ENCODE peak calls at places on chromosomes 2 and 18, in four cellular contexts. A, T, V and G are unnamed samples.

GRCh38 chr18:56402872-56403516 is 235.4 kb downstream of the TXNL1 start:
- DNase-seq in A (no peak), T (no peak), V (no peak), G (no peak)

GRCh38 chr2:231781798-231782726 is 980 bp upstream of the PDE6D start:
- DNase-seq in A (peak), T (peak), V (no peak), G (no peak)

GRCh38 chr18:58682429-58683069 is 11.3 kb downstream of the MALT1 start:
- DNase-seq in A (peak), T (no peak), V (no peak), G (no peak)

GRCh38 chr2:57075226-57075625 is 891.4 kb downstream of the CCDC85A start:
- DNase-seq in A (no peak), T (no peak), V (no peak), G (no peak)

GRCh38 chr2:60317029-60317386 is 236.4 kb downstream of the BCL11A start:
- DNase-seq in A (no peak), T (no peak), V (no peak), G (peak)

GRCh38 chr18:48913201-48913600 is 37.6 kb downstream of the SMAD7 start:
- DNase-seq in A (no peak), T (peak), V (no peak), G (no peak)

GRCh38 chr18:7079231-7079630 is 38.4 kb downstream of the LAMA1 start:
- DNase-seq in A (no peak), T (no peak), V (no peak), G (no peak)

GRCh38 chr2:161063946-161064306 is 96.3 kb upstream of the TANK start:
- DNase-seq in A (no peak), T (no peak), V (no peak), G (no peak)

GRCh38 chr2:99850076-99850710 is 292.2 kb downstream of the AFF3 start:
- DNase-seq in A (no peak), T (no peak), V (no peak), G (no peak)